ENCODE peak calls at places on chromosomes 2 and 18, in nine cellular contexts. One of them, this sample, is unnamed.

GRCh38 chr2:233402774-233403173 is 48.5 kb downstream of the DGKD start:
- DNase-seq in activated naive CD4-positive, alpha-beta T cell treated with anti-CD3 and anti-CD28 coated beads, Interleukin-2, amount 10 ng/mL, durations not matched to agents 7 days and 5 days: no peak
- DNase-seq in ELF-1: no peak
- DNase-seq in activated T-helper 2 cell treated with anti-CD3 and anti-CD28 coated beads, Interferon-gamma antibody, Interleukin-2, Interleukin-4, amounts not matched to agents 10 μg/mL and 5 μg/mL and 100 μg/mL, durations not matched to agents 14 hours and 24 hours and 36 hours: no peak
- DNase-seq in A549: no peak
- DNase-seq in HT1080: no peak
- DNase-seq in HL-60: no peak
- DNase-seq in Daoy: no peak
- DNase-seq in NCI-H774: no peak
- DNase-seq in this sample: no peak

GRCh38 chr2:17386771-17387170 is 131.5 kb downstream of the RAD51AP2 start:
- DNase-seq in activated naive CD4-positive, alpha-beta T cell treated with anti-CD3 and anti-CD28 coated beads, Interleukin-2, amount 10 ng/mL, durations not matched to agents 7 days and 5 days: no peak
- DNase-seq in ELF-1: no peak
- DNase-seq in activated T-helper 2 cell treated with anti-CD3 and anti-CD28 coated beads, Interferon-gamma antibody, Interleukin-2, Interleukin-4, amounts not matched to agents 10 μg/mL and 5 μg/mL and 100 μg/mL, durations not matched to agents 14 hours and 24 hours and 36 hours: no peak
- DNase-seq in A549: no peak
- DNase-seq in HT1080: no peak
- DNase-seq in HL-60: no peak
- DNase-seq in Daoy: no peak
- DNase-seq in NCI-H774: no peak
- DNase-seq in this sample: no peak

GRCh38 chr18:34783485-34783884 is 73.4 kb downstream of the DTNA start:
- DNase-seq in activated naive CD4-positive, alpha-beta T cell treated with anti-CD3 and anti-CD28 coated beads, Interleukin-2, amount 10 ng/mL, durations not matched to agents 7 days and 5 days: no peak
- DNase-seq in ELF-1: no peak
- DNase-seq in activated T-helper 2 cell treated with anti-CD3 and anti-CD28 coated beads, Interferon-gamma antibody, Interleukin-2, Interleukin-4, amounts not matched to agents 10 μg/mL and 5 μg/mL and 100 μg/mL, durations not matched to agents 14 hours and 24 hours and 36 hours: no peak
- DNase-seq in A549: no peak
- DNase-seq in HT1080: no peak
- DNase-seq in HL-60: no peak
- DNase-seq in Daoy: no peak
- DNase-seq in NCI-H774: no peak
- DNase-seq in this sample: no peak

GRCh38 chr2:164697688-164698290 is 76.5 kb upstream of the GRB14 start:
- DNase-seq in activated naive CD4-positive, alpha-beta T cell treated with anti-CD3 and anti-CD28 coated beads, Interleukin-2, amount 10 ng/mL, durations not matched to agents 7 days and 5 days: no peak
- DNase-seq in ELF-1: no peak
- DNase-seq in activated T-helper 2 cell treated with anti-CD3 and anti-CD28 coated beads, Interferon-gamma antibody, Interleukin-2, Interleukin-4, amounts not matched to agents 10 μg/mL and 5 μg/mL and 100 μg/mL, durations not matched to agents 14 hours and 24 hours and 36 hours: no peak
- DNase-seq in A549: peak
- DNase-seq in HT1080: no peak
- DNase-seq in HL-60: no peak
- DNase-seq in Daoy: no peak
- DNase-seq in NCI-H774: no peak
- DNase-seq in this sample: no peak

GRCh38 chr18:61896767-61897166 is 4.0 kb upstream of the RNF152 start:
- DNase-seq in activated naive CD4-positive, alpha-beta T cell treated with anti-CD3 and anti-CD28 coated beads, Interleukin-2, amount 10 ng/mL, durations not matched to agents 7 days and 5 days: no peak
- DNase-seq in ELF-1: peak
- DNase-seq in activated T-helper 2 cell treated with anti-CD3 and anti-CD28 coated beads, Interferon-gamma antibody, Interleukin-2, Interleukin-4, amounts not matched to agents 10 μg/mL and 5 μg/mL and 100 μg/mL, durations not matched to agents 14 hours and 24 hours and 36 hours: no peak
- DNase-seq in A549: no peak
- DNase-seq in HT1080: peak
- DNase-seq in HL-60: no peak
- DNase-seq in Daoy: peak
- DNase-seq in NCI-H774: no peak
- DNase-seq in this sample: no peak

GRCh38 chr2:159083601-159084000 is 115.2 kb downstream of the TANC1 start:
- DNase-seq in activated naive CD4-positive, alpha-beta T cell treated with anti-CD3 and anti-CD28 coated beads, Interleukin-2, amount 10 ng/mL, durations not matched to agents 7 days and 5 days: no peak
- DNase-seq in ELF-1: no peak
- DNase-seq in activated T-helper 2 cell treated with anti-CD3 and anti-CD28 coated beads, Interferon-gamma antibody, Interleukin-2, Interleukin-4, amounts not matched to agents 10 μg/mL and 5 μg/mL and 100 μg/mL, durations not matched to agents 14 hours and 24 hours and 36 hours: no peak
- DNase-seq in A549: no peak
- DNase-seq in HT1080: no peak
- DNase-seq in HL-60: no peak
- DNase-seq in Daoy: no peak
- DNase-seq in NCI-H774: peak
- DNase-seq in this sample: no peak

GRCh38 chr2:95323347-95324155 is 26.4 kb downstream of the KCNIP3 start:
- DNase-seq in activated naive CD4-positive, alpha-beta T cell treated with anti-CD3 and anti-CD28 coated beads, Interleukin-2, amount 10 ng/mL, durations not matched to agents 7 days and 5 days: no peak
- DNase-seq in ELF-1: peak
- DNase-seq in activated T-helper 2 cell treated with anti-CD3 and anti-CD28 coated beads, Interferon-gamma antibody, Interleukin-2, Interleukin-4, amounts not matched to agents 10 μg/mL and 5 μg/mL and 100 μg/mL, durations not matched to agents 14 hours and 24 hours and 36 hours: no peak
- DNase-seq in A549: peak
- DNase-seq in HT1080: peak
- DNase-seq in HL-60: peak
- DNase-seq in Daoy: peak
- DNase-seq in NCI-H774: no peak
- DNase-seq in this sample: peak

GRCh38 chr2:240981273-240981672 is 17.1 kb upstream of the SNED1 start:
- DNase-seq in activated naive CD4-positive, alpha-beta T cell treated with anti-CD3 and anti-CD28 coated beads, Interleukin-2, amount 10 ng/mL, durations not matched to agents 7 days and 5 days: no peak
- DNase-seq in ELF-1: no peak
- DNase-seq in activated T-helper 2 cell treated with anti-CD3 and anti-CD28 coated beads, Interferon-gamma antibody, Interleukin-2, Interleukin-4, amounts not matched to agents 10 μg/mL and 5 μg/mL and 100 μg/mL, durations not matched to agents 14 hours and 24 hours and 36 hours: no peak
- DNase-seq in A549: no peak
- DNase-seq in HT1080: no peak
- DNase-seq in HL-60: no peak
- DNase-seq in Daoy: no peak
- DNase-seq in NCI-H774: no peak
- DNase-seq in this sample: no peak

GRCh38 chr18:69490813-69491212 is 90.1 kb downstream of the DOK6 start:
- DNase-seq in activated naive CD4-positive, alpha-beta T cell treated with anti-CD3 and anti-CD28 coated beads, Interleukin-2, amount 10 ng/mL, durations not matched to agents 7 days and 5 days: no peak
- DNase-seq in ELF-1: no peak
- DNase-seq in activated T-helper 2 cell treated with anti-CD3 and anti-CD28 coated beads, Interferon-gamma antibody, Interleukin-2, Interleukin-4, amounts not matched to agents 10 μg/mL and 5 μg/mL and 100 μg/mL, durations not matched to agents 14 hours and 24 hours and 36 hours: no peak
- DNase-seq in A549: no peak
- DNase-seq in HT1080: no peak
- DNase-seq in HL-60: no peak
- DNase-seq in Daoy: no peak
- DNase-seq in NCI-H774: no peak
- DNase-seq in this sample: no peak

GRCh38 chr2:226187126-226187525 is 612.5 kb downstream of the IRS1 start:
- DNase-seq in activated naive CD4-positive, alpha-beta T cell treated with anti-CD3 and anti-CD28 coated beads, Interleukin-2, amount 10 ng/mL, durations not matched to agents 7 days and 5 days: no peak
- DNase-seq in ELF-1: no peak
- DNase-seq in activated T-helper 2 cell treated with anti-CD3 and anti-CD28 coated beads, Interferon-gamma antibody, Interleukin-2, Interleukin-4, amounts not matched to agents 10 μg/mL and 5 μg/mL and 100 μg/mL, durations not matched to agents 14 hours and 24 hours and 36 hours: no peak
- DNase-seq in A549: no peak
- DNase-seq in HT1080: no peak
- DNase-seq in HL-60: no peak
- DNase-seq in Daoy: no peak
- DNase-seq in NCI-H774: no peak
- DNase-seq in this sample: no peak

GRCh38 chr2:113133696-113134558 is 6.5 kb downstream of the IL1RN start:
- DNase-seq in activated naive CD4-positive, alpha-beta T cell treated with anti-CD3 and anti-CD28 coated beads, Interleukin-2, amount 10 ng/mL, durations not matched to agents 7 days and 5 days: peak
- DNase-seq in ELF-1: no peak
- DNase-seq in activated T-helper 2 cell treated with anti-CD3 and anti-CD28 coated beads, Interferon-gamma antibody, Interleukin-2, Interleukin-4, amounts not matched to agents 10 μg/mL and 5 μg/mL and 100 μg/mL, durations not matched to agents 14 hours and 24 hours and 36 hours: no peak
- DNase-seq in A549: no peak
- DNase-seq in HT1080: peak
- DNase-seq in HL-60: no peak
- DNase-seq in Daoy: peak
- DNase-seq in NCI-H774: no peak
- DNase-seq in this sample: no peak

GRCh38 chr2:174180165-174180724 is 68.1 kb downstream of the OLA1 start:
- DNase-seq in activated naive CD4-positive, alpha-beta T cell treated with anti-CD3 and anti-CD28 coated beads, Interleukin-2, amount 10 ng/mL, durations not matched to agents 7 days and 5 days: no peak
- DNase-seq in ELF-1: no peak
- DNase-seq in activated T-helper 2 cell treated with anti-CD3 and anti-CD28 coated beads, Interferon-gamma antibody, Interleukin-2, Interleukin-4, amounts not matched to agents 10 μg/mL and 5 μg/mL and 100 μg/mL, durations not matched to agents 14 hours and 24 hours and 36 hours: no peak
- DNase-seq in A549: no peak
- DNase-seq in HT1080: no peak
- DNase-seq in HL-60: no peak
- DNase-seq in Daoy: no peak
- DNase-seq in NCI-H774: no peak
- DNase-seq in this sample: peak

This sample was measured in SW 1271.